ENCODE peak calls at places on chromosomes 7 and 10, in eight cellular contexts. B is lung; N is activated T-cell treated with anti-CD3 and anti-CD28 coated beads, Interleukin-2, amount 50 U/mL, for 72 hours; W is stimulated activated CD8-positive, alpha-beta memory T cell treated with anti-CD3 and anti-CD28 coated beads, Interleukin-4, amount 100 ng/mL, for 48 hours; Q is globus pallidus; O is upper lobe of right lung; K is NCI-H1092 treated with DMSO at 0.1 percent for 48 hours; T is activated CD4-positive, alpha-beta T cell treated with anti-CD3 and anti-CD28 coated beads for 24 hours. P is an unnamed sample.

GRCh38 chr10:107409517-107409916 is 245.0 kb upstream of the SORCS1 start:
- DNase-seq in B (no peak), N (no peak), W (no peak), Q (peak), O (no peak), K (no peak), T (no peak), P (peak)

GRCh38 chr10:72107325-72108003 is 19.1 kb upstream of the SPOCK2 start:
- DNase-seq in B (no peak), N (no peak), W (no peak), Q (no peak), O (no peak), K (no peak), T (no peak), P (no peak)

GRCh38 chr10:124913167-124913566 is 28.8 kb upstream of the ZRANB1 start:
- DNase-seq in B (no peak), N (no peak), W (no peak), Q (no peak), O (no peak), K (no peak), T (no peak), P (no peak)

GRCh38 chr10:16611037-16611436 is 89.4 kb upstream of the C1QL3 start:
- DNase-seq in B (no peak), N (no peak), W (no peak), Q (no peak), O (no peak), K (peak), T (no peak), P (no peak)

GRCh38 chr7:109343662-109344061 is 774.0 kb downstream of the DNAJB9 start:
- DNase-seq in B (no peak), N (no peak), W (no peak), Q (no peak), O (no peak), K (no peak), T (no peak), P (no peak)

GRCh38 chr10:112520864-112521263 is 73.8 kb downstream of the VTI1A start:
- DNase-seq in B (no peak), N (no peak), W (no peak), Q (no peak), O (no peak), K (no peak), T (no peak), P (no peak)

GRCh38 chr7:96016735-96017134 is 244.4 kb downstream of the DYNC1I1 start:
- DNase-seq in B (no peak), N (no peak), W (no peak), Q (no peak), O (no peak), K (no peak), T (no peak), P (no peak)

GRCh38 chr7:116210345-116211005 is at the start of gene TES:
- DNase-seq in B (peak), N (peak), W (peak), Q (no peak), O (peak), K (peak), T (peak), P (no peak)

GRCh38 chr7:24229481-24230226 is 54.3 kb upstream of the NPY start:
- DNase-seq in B (no peak), N (no peak), W (no peak), Q (no peak), O (no peak), K (no peak), T (no peak), P (no peak)

GRCh38 chr10:113961261-113961938 is 82.3 kb upstream of the ADRB1 start:
- DNase-seq in B (no peak), N (peak), W (peak), Q (no peak), O (no peak), K (no peak), T (peak), P (no peak)